ENCODE peak calls at places on chromosomes 2 and 18, in eight cellular contexts. J is GM23338; R is esophagus squamous epithelium; C is fibroblast of pulmonary artery; O is astrocyte of the spinal cord; F is Caco-2; T is body of pancreas; B is activated CD8-positive, alpha-beta memory T cell treated with anti-CD3 and anti-CD28 coated beads, Interleukin-2, amount 10 ng/mL, durations not matched to agents 7 days and 5 days. D is an unnamed sample.

GRCh38 chr2:171930385-171930784 is 8.1 kb downstream of the HAT1 start:
- DNase-seq in J (no peak), R (no peak), C (no peak), O (no peak), F (no peak), T (no peak), B (no peak), D (no peak)

GRCh38 chr2:140863713-140864112 is 1267.1 kb downstream of the LRP1B start:
- DNase-seq in J (peak; percentile 76), R (no peak), C (peak; percentile 90), O (peak; percentile 74), F (no peak), T (no peak), B (no peak), D (no peak)

GRCh38 chr18:47975105-47975504 is 44.6 kb upstream of the SMAD2 start:
- DNase-seq in J (peak; percentile 51), R (no peak), C (no peak), O (no peak), F (no peak), T (no peak), B (no peak), D (no peak)

GRCh38 chr18:49959176-49959575 is 145.8 kb upstream of the ACAA2 start:
- DNase-seq in J (no peak), R (no peak), C (no peak), O (no peak), F (no peak), T (no peak), B (peak; percentile 47), D (no peak)

GRCh38 chr18:44503854-44504253 is 176.8 kb upstream of the SETBP1 start:
- DNase-seq in J (no peak), R (no peak), C (no peak), O (no peak), F (no peak), T (no peak), B (no peak), D (no peak)

GRCh38 chr2:150212722-150213171 is 274.7 kb downstream of the RND3 start:
- DNase-seq in J (no peak), R (no peak), C (no peak), O (peak; percentile 45), F (no peak), T (no peak), B (no peak), D (no peak)

GRCh38 chr2:86453838-86454237 is 12.7 kb downstream of the KDM3A start:
- DNase-seq in J (no peak), R (no peak), C (peak; percentile 92), O (peak; percentile 47), F (no peak), T (peak; percentile 78), B (no peak), D (no peak)

GRCh38 chr2:50752228-50752627 is 279.7 kb downstream of the NRXN1 start:
- DNase-seq in J (no peak), R (no peak), C (no peak), O (peak; percentile 4), F (no peak), T (no peak), B (no peak), D (no peak)

GRCh38 chr2:128321421-128321775 is 2.7 kb upstream of the HS6ST1 start:
- DNase-seq in J (no peak), R (no peak), C (no peak), O (no peak), F (peak; percentile 26), T (peak; percentile 21), B (peak; percentile 38), D (no peak)

GRCh38 chr2:173631123-173631450 is 276.4 kb downstream of the CDCA7 start:
- DNase-seq in J (no peak), R (no peak), C (peak; percentile 29), O (peak; percentile 61), F (no peak), T (no peak), B (no peak), D (no peak)

GRCh38 chr18:69897397-69898108 is 50.1 kb downstream of the CD226 start:
- DNase-seq in J (no peak), R (no peak), C (no peak), O (no peak), F (no peak), T (no peak), B (peak; percentile 77), D (no peak)

GRCh38 chr18:48922801-48923730 is 27.7 kb downstream of the SMAD7 start:
- DNase-seq in J (peak; percentile 41), R (no peak), C (peak; percentile 79), O (peak; percentile 94), F (no peak), T (no peak), B (no peak), D (peak; percentile 62)

GRCh38 chr2:231816327-231817026 is 30.2 kb downstream of the COPS7B start:
- DNase-seq in J (no peak), R (no peak), C (no peak), O (no peak), F (no peak), T (no peak), B (no peak), D (no peak)

GRCh38 chr2:45684756-45685155 is 33.3 kb downstream of the PRKCE start:
- DNase-seq in J (no peak), R (no peak), C (no peak), O (no peak), F (no peak), T (no peak), B (no peak), D (no peak)

GRCh38 chr2:29733945-29734344 is 187.4 kb downstream of the ALK start:
- DNase-seq in J (no peak), R (no peak), C (no peak), O (no peak), F (no peak), T (no peak), B (no peak), D (no peak)

GRCh38 chr18:8174758-8175157 is 434.5 kb upstream of the RAB12 start:
- DNase-seq in J (no peak), R (no peak), C (no peak), O (no peak), F (no peak), T (no peak), B (no peak), D (no peak)

GRCh38 chr2:203446071-203446481 is 89.0 kb downstream of the RAPH1 start:
- DNase-seq in J (no peak), R (no peak), C (peak; percentile 76), O (peak; percentile 79), F (no peak), T (no peak), B (no peak), D (no peak)

GRCh38 chr2:240528406-240529040 is 29.3 kb downstream of the ANKMY1 start:
- DNase-seq in J (no peak), R (no peak), C (no peak), O (no peak), F (no peak), T (no peak), B (no peak), D (no peak)

GRCh38 chr2:54052825-54053718 is 62.3 kb upstream of the ACYP2 start:
- DNase-seq in J (peak; percentile 63), R (no peak), C (no peak), O (no peak), F (no peak), T (no peak), B (no peak), D (no peak)

GRCh38 chr18:42131940-42132244 is 176.9 kb downstream of the PIK3C3 start:
- DNase-seq in J (no peak), R (no peak), C (no peak), O (no peak), F (no peak), T (no peak), B (no peak), D (no peak)

GRCh38 chr2:32495139-32495538 is 132.7 kb upstream of the TTC27 start:
- DNase-seq in J (no peak), R (no peak), C (no peak), O (peak; percentile 36), F (no peak), T (no peak), B (no peak), D (no peak)

GRCh38 chr18:57221084-57221483 is 74.2 kb downstream of the BOD1L2 start:
- DNase-seq in J (peak; percentile 11), R (no peak), C (no peak), O (no peak), F (no peak), T (no peak), B (no peak), D (no peak)

GRCh38 chr2:233404227-233404626 is 49.9 kb downstream of the DGKD start:
- DNase-seq in J (peak; percentile 59), R (no peak), C (peak; percentile 69), O (peak; percentile 33), F (no peak), T (no peak), B (peak; percentile 78), D (no peak)

GRCh38 chr2:191617589-191617988 is 60.3 kb upstream of the NABP1 start:
- DNase-seq in J (no peak), R (no peak), C (no peak), O (no peak), F (no peak), T (no peak), B (peak; percentile 65), D (no peak)

GRCh38 chr2:96539215-96539920 is 2.8 kb downstream of the ARID5A start:
- DNase-seq in J (peak; percentile 23), R (no peak), C (no peak), O (no peak), F (no peak), T (no peak), B (no peak), D (no peak)

GRCh38 chr2:191571163-191571769 is 106.7 kb upstream of the NABP1 start:
- DNase-seq in J (peak; percentile 67), R (no peak), C (peak; percentile 86), O (peak; percentile 70), F (no peak), T (no peak), B (no peak), D (no peak)

GRCh38 chr2:196113061-196113974 is 44.7 kb upstream of the DNAH7 start:
- DNase-seq in J (peak; percentile 41), R (no peak), C (peak; percentile 69), O (peak; percentile 89), F (no peak), T (no peak), B (no peak), D (no peak)

GRCh38 chr2:85668009-85668856 is at the start of gene SFTPB:
- DNase-seq in J (no peak), R (no peak), C (peak; percentile 13), O (peak; percentile 20), F (no peak), T (no peak), B (no peak), D (no peak)

GRCh38 chr2:96773922-96774321 is 13.2 kb downstream of the CNNM4 start:
- DNase-seq in J (peak; percentile 51), R (no peak), C (no peak), O (no peak), F (no peak), T (no peak), B (peak; percentile 75), D (no peak)

GRCh38 chr2:219699440-219699821 is 72.0 kb downstream of the SLC4A3 start:
- DNase-seq in J (no peak), R (no peak), C (no peak), O (no peak), F (no peak), T (no peak), B (no peak), D (no peak)

GRCh38 chr2:230131366-230131765 is 62.6 kb upstream of the SLC16A14 start:
- DNase-seq in J (no peak), R (no peak), C (no peak), O (no peak), F (no peak), T (no peak), B (no peak), D (no peak)

GRCh38 chr18:62331581-62332436 is 6.7 kb downstream of the TNFRSF11A start:
- DNase-seq in J (no peak), R (no peak), C (peak; percentile 20), O (peak; percentile 49), F (no peak), T (no peak), B (no peak), D (peak; percentile 27)

GRCh38 chr2:231924889-231925275 is 1.3 kb downstream of the NPPC start:
- DNase-seq in J (no peak), R (no peak), C (no peak), O (no peak), F (no peak), T (no peak), B (no peak), D (no peak)

D was measured in heart right ventricle.